ENCODE peak calls at places on chromosomes 6 and 20, in nine cellular contexts. N is adrenal gland, S is endodermal cell, F is Peyer's patch, A is fibroblast of lung, I is upper lobe of right lung, E is IMR-90, X is cardiac muscle cell, Z is A549. D is an unnamed sample.
A peak's percentile ranks its signal among the peaks of the same experiment; 100 is the strongest.

GRCh38 chr6:163986313-163986712 is 571.8 kb downstream of the QKI start:
- DNase-seq in N (peak; percentile 60), S (no peak), F (no peak), A (peak; percentile 17), I (no peak), E (peak; percentile 30), X (peak; percentile 56), Z (no peak), D (no peak)

GRCh38 chr6:152673233-152673632 is 24.5 kb upstream of the MYCT1 start:
- DNase-seq in N (no peak), S (no peak), F (no peak), A (no peak), I (no peak), E (peak; percentile 7), X (peak; percentile 18), Z (no peak), D (no peak)

GRCh38 chr6:170179925-170180324 is 111.0 kb downstream of the DLL1 start:
- DNase-seq in N (no peak), S (no peak), F (no peak), A (no peak), I (no peak), E (no peak), X (no peak), Z (no peak), D (no peak)

GRCh38 chr20:40019510-40019909 is 669.5 kb downstream of the MAFB start:
- DNase-seq in N (no peak), S (no peak), F (no peak), A (no peak), I (no peak), E (no peak), X (no peak), Z (no peak), D (no peak)

GRCh38 chr6:170505306-170505705 is 47.8 kb downstream of the PSMB1 start:
- DNase-seq in N (peak; percentile 17), S (no peak), F (no peak), A (no peak), I (no peak), E (no peak), X (no peak), Z (no peak), D (no peak)

GRCh38 chr20:5584678-5585077 is 165.5 kb upstream of the SHLD1 start:
- DNase-seq in N (no peak), S (no peak), F (no peak), A (no peak), I (no peak), E (no peak), X (no peak), Z (no peak), D (no peak)

GRCh38 chr20:47607208-47607613 is 105.5 kb downstream of the NCOA3 start:
- DNase-seq in N (no peak), S (no peak), F (no peak), A (peak; percentile 72), I (no peak), E (peak; percentile 56), X (peak; percentile 51), Z (no peak), D (no peak)

GRCh38 chr6:164942271-164942670 is 367.1 kb downstream of the C6orf118 start:
- DNase-seq in N (no peak), S (no peak), F (no peak), A (no peak), I (no peak), E (no peak), X (no peak), Z (no peak), D (no peak)

GRCh38 chr20:12166053-12166717 is 248.5 kb downstream of the BTBD3 start:
- DNase-seq in N (no peak), S (no peak), F (peak; percentile 53), A (peak; percentile 96), I (no peak), E (peak; percentile 95), X (peak; percentile 99), Z (no peak), D (no peak)

GRCh38 chr6:56292505-56293181 is 45.3 kb upstream of the COL21A1 start:
- DNase-seq in N (peak; percentile 16), S (peak; percentile 76), F (no peak), A (peak; percentile 82), I (no peak), E (peak; percentile 62), X (peak; percentile 85), Z (peak; percentile 67), D (no peak)

GRCh38 chr20:9949563-9949962 is 85.2 kb upstream of the ANKEF1 start:
- DNase-seq in N (no peak), S (no peak), F (no peak), A (no peak), I (no peak), E (no peak), X (peak; percentile 12), Z (no peak), D (no peak)

GRCh38 chr6:150297327-150298028 is 71.3 kb upstream of the IYD start:
- DNase-seq in N (no peak), S (no peak), F (no peak), A (peak; percentile 80), I (no peak), E (no peak), X (peak; percentile 58), Z (peak; percentile 13), D (no peak)

GRCh38 chr6:149260214-149260874 is 57.2 kb upstream of the TAB2 start:
- DNase-seq in N (no peak), S (no peak), F (no peak), A (no peak), I (no peak), E (no peak), X (no peak), Z (no peak), D (no peak)

GRCh38 chr6:12291785-12292604 is 1.8 kb downstream of the EDN1 start:
- DNase-seq in N (no peak), S (peak; percentile 75), F (peak; percentile 63), A (no peak), I (no peak), E (peak; percentile 33), X (peak; percentile 65), Z (peak; percentile 64), D (no peak)
- TF ChIP-seq CTCF in N (no peak), S (peak; percentile 70), F (no peak), A (no peak), I (peak; percentile 26), E (peak; percentile 42), X (peak; percentile 45), Z (peak; percentile 45), D (no peak)

DNA sequence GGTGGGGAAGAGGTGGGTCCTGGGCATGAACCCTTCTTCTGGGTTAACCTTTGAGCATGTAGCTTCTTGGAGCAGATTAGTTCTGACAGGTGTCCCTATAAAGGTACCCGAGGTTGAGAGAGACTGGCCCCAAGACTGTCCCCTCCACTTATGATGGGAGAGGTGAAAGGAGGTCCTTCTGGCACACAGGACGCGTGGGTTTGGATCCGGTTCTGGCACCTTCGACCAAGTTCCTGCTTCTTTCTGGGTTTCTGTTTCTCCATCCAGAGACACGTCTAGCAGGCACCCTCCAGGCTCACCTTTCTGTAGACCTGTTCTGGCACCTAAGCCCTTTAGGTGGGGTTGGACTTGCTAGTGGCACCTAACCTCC is 4.1 kb downstream of the PAX1 start:
- DNase-seq in N (no peak), S (no peak), F (no peak), A (no peak), I (no peak), E (no peak), X (no peak), Z (no peak), D (no peak)
- H3K9me3 ChIP-seq in N (no peaks in the 10 kb centered on the region), S (no peaks in the 10 kb centered on the region), F (no peaks in the 10 kb centered on the region), A (no peaks in the 10 kb centered on the region), I (no peaks in the 10 kb centered on the region), E (no peaks in the 10 kb centered on the region), X (no peaks in the 10 kb centered on the region), Z (no peaks in the 10 kb centered on the region), D (no peaks in the 10 kb centered on the region)

GRCh38 chr20:3846378-3846739 is 275 bp upstream of the MAVS start:
- DNase-seq in N (no peak), S (no peak), F (no peak), A (no peak), I (no peak), E (no peak), X (no peak), Z (no peak), D (no peak)

GRCh38 chr20:3847419-3847940 is 846 bp downstream of the MAVS start:
- DNase-seq in N (no peak), S (no peak), F (no peak), A (peak; percentile 23), I (no peak), E (no peak), X (no peak), Z (no peak), D (no peak)

GRCh38 chr20:3848565-3848964 is 1.9 kb downstream of the MAVS start:
- DNase-seq in N (no peak), S (no peak), F (no peak), A (no peak), I (no peak), E (no peak), X (no peak), Z (no peak), D (no peak)

GRCh38 chr20:3843490-3843889 is 3.1 kb upstream of the MAVS start:
- DNase-seq in N (no peak), S (no peak), F (no peak), A (peak; percentile 91), I (no peak), E (peak; percentile 84), X (peak; percentile 59), Z (peak; percentile 71), D (no peak)

DNA sequence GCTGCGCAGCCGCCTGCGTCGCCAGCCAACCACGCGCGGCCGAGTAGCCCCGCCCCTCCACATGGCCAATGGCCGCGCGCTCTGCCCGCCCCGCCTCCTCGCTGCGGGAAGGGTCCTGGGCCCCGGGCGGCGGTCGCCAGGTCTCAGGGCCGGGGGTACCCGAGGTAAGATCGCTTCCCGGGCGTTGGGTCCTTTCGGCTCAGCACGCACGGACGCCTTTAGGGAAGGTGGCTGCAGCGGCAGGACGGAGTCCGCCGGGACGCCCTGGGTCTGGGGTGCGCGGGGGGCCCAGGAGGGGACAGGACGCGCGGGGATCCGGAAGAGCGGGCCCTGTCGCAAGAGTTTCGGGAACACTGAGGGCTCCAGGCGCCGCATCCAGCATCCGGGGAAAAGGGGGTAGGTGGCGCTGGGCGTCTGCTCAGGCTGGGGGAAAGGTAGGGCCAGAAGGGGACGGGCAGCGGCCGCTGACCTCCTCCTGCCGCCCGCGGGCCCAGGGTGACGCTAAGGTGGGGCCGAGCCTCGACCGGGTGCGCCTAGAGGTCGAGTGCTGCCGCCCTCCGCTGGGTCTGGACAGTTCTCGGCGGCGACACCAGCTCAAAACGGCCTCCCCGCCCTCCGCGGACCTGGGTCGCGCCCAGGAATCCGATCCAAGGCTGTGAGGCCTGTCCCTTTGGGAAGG is at the start of gene MAVS:
- DNase-seq in N (peak; percentile 86), S (peak; percentile 96), F (peak; percentile 95), A (peak; percentile 75), I (peak; percentile 96), E (peak; percentile 70), X (peak; percentile 81), Z (peak; percentile 87), D (peak; percentile 92)
- TF ChIP-seq CTCF in N (no peak), S (peak; percentile 35), F (no peak), A (no peak), I (no peak), E (no peak), X (no peak), Z (peak; percentile 17), D (peak; percentile 12)

DNA sequence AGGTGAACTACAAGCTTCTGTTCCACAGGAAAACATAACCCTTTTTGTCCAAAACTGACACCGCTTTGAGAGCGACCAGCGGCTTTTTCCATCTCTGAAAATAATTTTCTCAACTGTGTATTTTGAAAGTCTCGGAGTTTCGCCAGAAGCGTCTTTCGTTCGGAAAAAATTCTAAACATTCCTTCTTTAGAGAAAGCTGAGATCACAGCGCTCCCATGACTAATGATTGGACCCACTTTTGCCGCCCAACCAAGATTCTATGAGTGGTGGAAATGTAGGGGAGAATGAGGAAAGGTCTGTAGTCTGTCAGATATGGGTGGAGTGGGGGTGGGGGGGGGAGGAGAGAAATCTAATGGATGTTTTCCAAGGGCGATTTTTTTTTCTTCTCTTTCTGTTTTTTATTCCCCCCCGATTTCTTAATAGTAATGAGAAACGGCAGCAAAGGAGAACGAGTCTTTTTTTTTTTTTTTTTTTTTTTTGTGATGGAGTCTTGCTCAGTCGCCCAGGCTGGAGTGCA is 189.3 kb downstream of the TRIM27 start:
- DNase-seq in N (no peak), S (no peak), F (no peak), A (no peak), I (no peak), E (no peak), X (no peak), Z (no peak), D (no peak)
- H3K9me3 ChIP-seq in N (no peaks in the 10 kb centered on the region), S (no peaks in the 10 kb centered on the region), F (no peaks in the 10 kb centered on the region), A (no peaks in the 10 kb centered on the region), I (no peaks in the 10 kb centered on the region), E (no peaks in the 10 kb centered on the region), X (no peaks in the 10 kb centered on the region), Z (no peaks in the 10 kb centered on the region), D (no peaks in the 10 kb centered on the region)

D was measured in lower lobe of right lung.